ENCODE peak calls at places on chromosomes 11 and 22, in seven cellular contexts. J, X, I, E, U, O and B are unnamed samples.

GRCh38 chr11:1639102-1639620 is 9.6 kb downstream of the KRTAP5-5 start:
- DNase-seq in J (no peak), X (no peak), I (no peak), E (no peak), U (no peak), O (no peak), B (no peak)

GRCh38 chr11:84909740-84910139 is 717.4 kb downstream of the DLG2 start:
- DNase-seq in J (no peak), X (peak), I (no peak), E (no peak), U (no peak), O (no peak), B (no peak)

GRCh38 chr11:125627236-125627910 is 2.4 kb downstream of the CHEK1 start:
- DNase-seq in J (no peak), X (no peak), I (no peak), E (no peak), U (no peak), O (no peak), B (no peak)

GRCh38 chr22:41991111-41991510 is 7.5 kb upstream of the WBP2NL start:
- DNase-seq in J (no peak), X (no peak), I (no peak), E (no peak), U (no peak), O (no peak), B (no peak)

GRCh38 chr22:42926768-42927167 is 69.7 kb upstream of the ARFGAP3 start:
- DNase-seq in J (no peak), X (no peak), I (no peak), E (no peak), U (no peak), O (no peak), B (no peak)

GRCh38 chr11:128908391-128909246 is 17.5 kb downstream of the KCNJ5 start:
- DNase-seq in J (peak), X (no peak), I (no peak), E (no peak), U (no peak), O (no peak), B (no peak)

GRCh38 chr11:127106938-127107337 is 106.4 kb upstream of the KIRREL3 start:
- DNase-seq in J (no peak), X (no peak), I (no peak), E (no peak), U (no peak), O (no peak), B (no peak)

GRCh38 chr11:27291302-27291889 is 71.6 kb downstream of the CCDC34 start:
- DNase-seq in J (peak), X (peak), I (no peak), E (no peak), U (no peak), O (no peak), B (no peak)

GRCh38 chr22:47586946-47587345 is 824.5 kb downstream of the TBC1D22A start:
- DNase-seq in J (no peak), X (no peak), I (no peak), E (no peak), U (no peak), O (no peak), B (no peak)

GRCh38 chr22:39240841-39241631 is 3.7 kb downstream of the PDGFB start:
- DNase-seq in J (peak), X (no peak), I (peak), E (no peak), U (peak), O (peak), B (no peak)

GRCh38 chr22:25668437-25668836 is 73.6 kb upstream of the MYO18B start:
- DNase-seq in J (no peak), X (no peak), I (no peak), E (no peak), U (peak), O (no peak), B (no peak)

GRCh38 chr22:30265851-30266444 is 703 bp downstream of the OSM start:
- DNase-seq in J (no peak), X (no peak), I (peak), E (no peak), U (no peak), O (no peak), B (no peak)

GRCh38 chr11:74650498-74650897 is 58.1 kb downstream of the POLD3 start:
- DNase-seq in J (no peak), X (no peak), I (no peak), E (no peak), U (no peak), O (no peak), B (no peak)

GRCh38 chr11:33454264-33454663 is 197.1 kb downstream of the HIPK3 start:
- DNase-seq in J (no peak), X (no peak), I (no peak), E (no peak), U (no peak), O (no peak), B (no peak)

GRCh38 chr22:21567456-21568206 is at the start of gene UBE2L3:
- DNase-seq in J (peak), X (peak), I (peak), E (no peak), U (peak), O (peak), B (peak)

GRCh38 chr22:22022977-22023534 is 40.5 kb upstream of the TOP3B start:
- DNase-seq in J (no peak), X (no peak), I (peak), E (no peak), U (no peak), O (no peak), B (no peak)

GRCh38 chr11:119910650-119911049 is 181.7 kb upstream of the NECTIN1 start:
- DNase-seq in J (no peak), X (no peak), I (no peak), E (no peak), U (no peak), O (no peak), B (no peak)

GRCh38 chr11:107722671-107723070 is 10.8 kb upstream of the SLN start:
- DNase-seq in J (no peak), X (no peak), I (no peak), E (no peak), U (no peak), O (no peak), B (no peak)

GRCh38 chr11:91794146-91794545 is 430.5 kb upstream of the FAT3 start:
- DNase-seq in J (no peak), X (no peak), I (no peak), E (no peak), U (no peak), O (no peak), B (no peak)

GRCh38 chr22:16866167-16866566 is 41.0 kb upstream of the XKR3 start:
- DNase-seq in J (no peak), X (no peak), I (no peak), E (no peak), U (no peak), O (no peak), B (no peak)

GRCh38 chr22:20904008-20904979 is 12.9 kb upstream of the CRKL start:
- DNase-seq in J (peak), X (no peak), I (peak), E (no peak), U (peak), O (no peak), B (no peak)

GRCh38 chr11:60370811-60371297 is 7.5 kb upstream of the MS4A7 start:
- DNase-seq in J (no peak), X (no peak), I (no peak), E (no peak), U (peak), O (no peak), B (no peak)

GRCh38 chr11:119481667-119482400 is 58.9 kb upstream of the THY1 start:
- DNase-seq in J (no peak), X (no peak), I (no peak), E (no peak), U (no peak), O (no peak), B (no peak)

GRCh38 chr22:38705235-38706100 is at the start of gene GTPBP1:
- DNase-seq in J (peak), X (peak), I (peak), E (peak), U (peak), O (peak), B (peak)

GRCh38 chr11:19276859-19277808 is 36.4 kb upstream of the E2F8 start:
- DNase-seq in J (no peak), X (no peak), I (no peak), E (no peak), U (peak), O (no peak), B (no peak)

GRCh38 chr11:102163368-102163767 is 53.1 kb downstream of the YAP1 start:
- DNase-seq in J (no peak), X (no peak), I (no peak), E (no peak), U (no peak), O (no peak), B (no peak)

GRCh38 chr22:46087816-46088277 is 62.5 kb upstream of the PPARA start:
- DNase-seq in J (no peak), X (peak), I (peak), E (no peak), U (no peak), O (no peak), B (no peak)
- TF ChIP-seq SP1 in J (no peak), X (no peak), I (no peak), E (no peak), U (no peak), O (no peak), B (no peak)

DNA sequence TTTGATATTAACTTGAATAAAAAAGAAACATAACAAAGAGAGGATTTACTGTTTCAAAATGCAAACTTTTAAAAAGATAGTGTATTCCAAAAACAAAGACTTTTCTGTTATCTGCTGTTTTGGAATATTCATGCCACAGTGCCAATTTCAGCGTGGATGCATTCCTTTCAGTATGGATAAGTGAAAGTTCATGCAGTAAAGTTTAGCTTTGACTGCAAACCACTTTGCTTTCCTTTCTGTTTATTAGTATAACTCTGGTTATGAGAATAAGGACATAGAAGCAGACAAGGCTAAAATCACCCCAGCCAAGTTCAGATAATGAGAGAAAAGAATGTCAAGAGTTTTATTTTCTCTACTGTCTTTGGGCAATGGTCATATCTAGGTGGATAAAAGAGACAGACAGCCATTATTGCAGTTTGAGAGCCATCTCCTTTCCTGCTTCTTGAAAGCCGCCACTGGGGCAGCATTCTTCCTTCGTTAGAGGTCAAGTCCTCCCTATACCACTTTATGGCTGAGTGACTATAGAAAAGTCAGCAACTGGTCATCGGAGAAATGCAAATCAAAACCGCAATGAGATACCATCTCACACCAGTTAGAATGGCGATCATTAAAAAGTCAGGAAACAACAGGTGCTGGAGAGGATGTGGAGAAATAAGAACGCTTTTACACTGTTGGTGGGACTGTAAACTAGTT is 82.4 kb upstream of the BLID start:
- DNase-seq in J (no peak), X (no peak), I (no peak), E (no peak), U (no peak), O (no peak), B (no peak)
- TF ChIP-seq SP1 in J (no peak), X (no peak), I (no peak), E (no peak), U (no peak), O (no peak), B (no peak)

GRCh38 chr22:34798605-34799004 is 267.4 kb upstream of the ISX start:
- DNase-seq in J (no peak), X (no peak), I (no peak), E (no peak), U (no peak), O (no peak), B (no peak)
- TF ChIP-seq SP1 in J (no peak), X (no peak), I (no peak), E (no peak), U (no peak), O (no peak), B (no peak)

GRCh38 chr11:35683728-35684339 is 21.3 kb downstream of the TRIM44 start:
- DNase-seq in J (no peak), X (no peak), I (no peak), E (no peak), U (no peak), O (no peak), B (no peak)
- TF ChIP-seq SP1 in J (no peak), X (no peak), I (no peak), E (no peak), U (no peak), O (no peak), B (no peak)

GRCh38 chr11:65946655-65947054 is 1.4 kb downstream of the TSGA10IP start:
- DNase-seq in J (no peak), X (no peak), I (no peak), E (no peak), U (no peak), O (peak), B (no peak)

GRCh38 chr11:65947603-65948125 is 2.4 kb downstream of the TSGA10IP start:
- DNase-seq in J (no peak), X (no peak), I (no peak), E (no peak), U (no peak), O (no peak), B (no peak)

GRCh38 chr11:65945430-65945911 is at the start of gene TSGA10IP:
- DNase-seq in J (no peak), X (peak), I (no peak), E (no peak), U (no peak), O (peak), B (no peak)

GRCh38 chr11:65945941-65946558 is 770 bp downstream of the TSGA10IP start:
- DNase-seq in J (no peak), X (peak), I (no peak), E (no peak), U (no peak), O (no peak), B (no peak)

GRCh38 chr11:65947133-65947532 is 1.9 kb downstream of the TSGA10IP start:
- DNase-seq in J (no peak), X (peak), I (no peak), E (no peak), U (no peak), O (peak), B (no peak)
- TF ChIP-seq SP1 in J (no peak), X (no peak), I (no peak), E (no peak), U (no peak), O (no peak), B (no peak)

DNA sequence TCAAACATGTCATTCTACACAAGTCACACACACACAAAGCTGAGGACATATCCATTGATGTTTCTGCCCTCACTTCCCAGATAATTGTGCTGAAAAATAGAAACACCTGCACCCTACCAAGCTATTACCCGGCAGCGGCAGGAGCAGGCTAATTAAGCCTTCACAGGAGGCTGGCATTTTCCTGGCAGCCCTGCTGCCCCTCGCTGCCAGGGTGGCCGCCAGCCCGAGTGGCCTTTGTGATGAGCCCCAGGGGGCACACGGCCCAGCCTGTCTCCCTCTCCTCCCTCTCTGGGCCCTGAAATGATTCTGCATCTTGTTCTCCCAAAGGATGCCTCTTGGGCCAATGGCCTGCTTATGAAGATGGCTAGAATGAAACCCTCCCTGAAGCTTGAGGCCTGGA is 76.2 kb upstream of the TP53I11 start:
- DNase-seq in J (no peak), X (no peak), I (no peak), E (no peak), U (no peak), O (no peak), B (no peak)
- TF ChIP-seq SP1 in J (no peak), X (no peak), I (no peak), E (no peak), U (no peak), O (no peak), B (no peak)